ENCODE peak calls at places on chromosomes 11 and 22, in six cellular contexts. X, V, Y, R, J and P are unnamed samples.

GRCh38 chr22:19844423-19845368 is 10.0 kb downstream of the GNB1L start:
- DNase-seq in X (no peak), V (no peak), Y (peak; percentile 80), R (no peak), J (no peak), P (no peak)

GRCh38 chr22:33539902-33540751 is 380.1 kb downstream of the LARGE1 start:
- DNase-seq in X (no peak), V (peak; percentile 100), Y (no peak), R (no peak), J (no peak), P (peak; percentile 98)

GRCh38 chr22:27152883-27153282 is 495.5 kb downstream of the MIAT start:
- DNase-seq in X (no peak), V (no peak), Y (no peak), R (no peak), J (no peak), P (no peak)

GRCh38 chr22:31995807-31996206 is 47.3 kb upstream of the SLC5A1 start:
- DNase-seq in X (no peak), V (no peak), Y (no peak), R (no peak), J (no peak), P (no peak)

GRCh38 chr11:134452026-134452848 is 40.2 kb upstream of the B3GAT1 start:
- DNase-seq in X (no peak), V (no peak), Y (no peak), R (no peak), J (no peak), P (no peak)

GRCh38 chr11:47652070-47652469 is 9.7 kb upstream of the MTCH2 start:
- DNase-seq in X (no peak), V (no peak), Y (no peak), R (no peak), J (no peak), P (no peak)

GRCh38 chr11:65639623-65640482 is 2.0 kb downstream of the SIPA1 start:
- DNase-seq in X (no peak), V (no peak), Y (no peak), R (no peak), J (peak; percentile 91), P (no peak)

GRCh38 chr11:12192796-12193514 is 82.6 kb downstream of the MICAL2 start:
- DNase-seq in X (peak; percentile 87), V (no peak), Y (no peak), R (no peak), J (no peak), P (no peak)

GRCh38 chr11:4697583-4697982 is at the start of gene OR51E2:
- DNase-seq in X (peak; percentile 7), V (no peak), Y (no peak), R (peak; percentile 9), J (no peak), P (no peak)

GRCh38 chr22:29625090-29625825 is 21.8 kb downstream of the NF2 start:
- DNase-seq in X (peak; percentile 68), V (peak; percentile 62), Y (peak; percentile 49), R (no peak), J (no peak), P (peak; percentile 38)

GRCh38 chr22:45101828-45102227 is 61.9 kb upstream of the NUP50 start:
- DNase-seq in X (peak; percentile 57), V (peak; percentile 67), Y (peak; percentile 69), R (no peak), J (no peak), P (peak; percentile 74)

GRCh38 chr11:8826145-8826786 is 84.7 kb upstream of the AKIP1 start:
- DNase-seq in X (peak; percentile 45), V (peak; percentile 25), Y (no peak), R (no peak), J (no peak), P (no peak)

GRCh38 chr11:200224-201003 is 6.8 kb downstream of the BET1L start:
- DNase-seq in X (no peak), V (no peak), Y (no peak), R (no peak), J (no peak), P (no peak)

GRCh38 chr22:46110215-46110614 is 40.1 kb upstream of the PPARA start:
- DNase-seq in X (peak; percentile 52), V (no peak), Y (no peak), R (no peak), J (no peak), P (no peak)

GRCh38 chr11:111954154-111954553 is 17.0 kb downstream of the DIXDC1 start:
- DNase-seq in X (no peak), V (no peak), Y (no peak), R (no peak), J (no peak), P (no peak)

GRCh38 chr11:26621147-26621546 is 49.1 kb upstream of the MUC15 start:
- DNase-seq in X (no peak), V (no peak), Y (no peak), R (no peak), J (no peak), P (peak; percentile 81)

GRCh38 chr11:32874144-32874543 is 18.5 kb upstream of the QSER1 start:
- DNase-seq in X (no peak), V (peak; percentile 37), Y (no peak), R (no peak), J (no peak), P (no peak)

GRCh38 chr22:25169278-25170031 is 30.2 kb upstream of the CRYBB3 start:
- DNase-seq in X (no peak), V (peak; percentile 82), Y (no peak), R (no peak), J (no peak), P (no peak)

GRCh38 chr11:57239348-57239747 is 2.3 kb upstream of the APLNR start:
- DNase-seq in X (peak; percentile 62), V (no peak), Y (no peak), R (no peak), J (no peak), P (no peak)

GRCh38 chr11:77617892-77618291 is 19.7 kb downstream of the CLNS1A start:
- DNase-seq in X (no peak), V (no peak), Y (no peak), R (no peak), J (no peak), P (no peak)

GRCh38 chr11:77619576-77620198 is 17.9 kb downstream of the CLNS1A start:
- DNase-seq in X (peak; percentile 64), V (peak; percentile 50), Y (no peak), R (no peak), J (peak; percentile 28), P (peak; percentile 61)
- TF ChIP-seq CHD2 in X (no peak), V (no peak), Y (no peak), R (no peak), J (no peak), P (no peak)

DNA sequence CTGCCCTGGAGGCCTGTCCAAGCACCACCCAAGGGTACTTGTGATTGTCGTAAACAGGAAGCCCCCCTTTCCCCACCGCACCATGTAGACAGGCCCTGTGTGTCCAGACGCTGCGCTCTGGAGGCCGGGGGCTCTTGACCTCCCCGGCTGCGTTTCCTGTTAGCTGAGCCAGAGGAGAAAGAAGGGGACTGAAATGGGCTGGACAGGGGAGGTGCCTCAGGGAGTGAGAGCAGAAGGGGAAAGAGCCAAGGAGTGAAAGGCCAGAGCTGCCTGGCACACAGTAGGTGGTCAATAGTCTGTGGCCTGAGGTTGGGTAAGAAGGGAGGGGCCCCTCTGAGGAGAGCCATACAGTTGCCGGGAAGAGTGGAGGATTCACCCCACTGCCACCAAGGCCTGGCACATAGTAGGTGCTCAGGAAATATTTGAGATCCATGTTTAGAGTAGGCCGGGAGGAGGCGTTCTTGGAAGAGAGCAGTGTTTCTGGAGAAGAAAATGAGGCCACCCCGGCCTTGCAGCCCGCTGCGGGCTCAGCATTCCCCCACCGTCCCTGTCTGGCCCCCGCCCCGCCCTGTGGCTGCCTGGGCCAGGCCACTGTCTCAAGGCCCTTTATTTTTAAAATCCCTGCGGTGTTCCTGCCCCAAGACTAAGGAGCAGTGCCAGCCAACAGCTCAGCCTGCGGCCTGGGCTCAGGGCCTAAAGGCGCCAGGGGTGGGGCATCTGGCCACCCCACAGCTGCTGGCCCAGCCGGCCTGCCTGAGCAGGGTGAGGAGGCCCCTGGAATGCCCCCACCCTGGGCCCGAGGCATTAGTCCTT is 13.6 kb upstream of the CDC42EP1 start:
- DNase-seq in X (no peak), V (peak; percentile 67), Y (no peak), R (no peak), J (no peak), P (no peak)
- TF ChIP-seq USF2 in X (no peak), V (no peak), Y (no peak), R (no peak), J (no peak), P (no peak)

DNA sequence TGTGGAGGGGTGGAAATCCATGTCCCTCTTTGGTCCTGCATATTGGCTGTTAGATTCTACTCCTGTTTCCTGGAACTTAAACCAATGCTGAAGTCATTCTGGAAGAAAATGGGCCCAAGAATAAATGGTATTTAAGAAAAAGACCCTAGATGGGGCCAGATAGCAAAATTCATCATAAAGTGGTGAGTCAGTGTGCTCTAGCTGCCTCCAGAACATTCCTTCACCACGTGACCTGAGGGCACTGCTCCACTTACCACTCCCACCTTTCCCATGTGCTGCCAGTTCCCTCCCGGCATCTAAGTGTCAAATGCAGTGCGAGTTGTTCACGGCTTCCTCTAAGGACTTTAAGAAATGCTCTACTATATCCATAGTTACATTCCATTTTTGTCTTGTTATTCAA is 30.9 kb upstream of the NAP1L4 start:
- DNase-seq in X (no peak), V (no peak), Y (no peak), R (no peak), J (no peak), P (no peak)
- TF ChIP-seq CHD2 in X (no peak), V (no peak), Y (no peak), R (no peak), J (no peak), P (no peak)

GRCh38 chr22:21712751-21713427 is 22.7 kb downstream of the YPEL1 start:
- DNase-seq in X (peak; percentile 99), V (peak; percentile 77), Y (peak; percentile 88), R (no peak), J (no peak), P (peak; percentile 70)

GRCh38 chr22:21710156-21710555 is 25.4 kb downstream of the YPEL1 start:
- DNase-seq in X (no peak), V (no peak), Y (no peak), R (no peak), J (no peak), P (no peak)

GRCh38 chr22:21709688-21710087 is 25.9 kb downstream of the YPEL1 start:
- DNase-seq in X (no peak), V (no peak), Y (no peak), R (no peak), J (no peak), P (no peak)

GRCh38 chr22:21713428-21714058 is 22.1 kb downstream of the YPEL1 start:
- DNase-seq in X (no peak), V (no peak), Y (no peak), R (no peak), J (peak; percentile 25), P (no peak)

GRCh38 chr22:21711851-21712250 is 23.7 kb downstream of the YPEL1 start:
- DNase-seq in X (no peak), V (no peak), Y (no peak), R (no peak), J (no peak), P (no peak)
- TF ChIP-seq USF2 in X (no peak), V (no peak), Y (no peak), R (no peak), J (no peak), P (no peak)

GRCh38 chr11:82682003-82682751 is 51.5 kb downstream of the FAM181B start:
- DNase-seq in X (peak; percentile 78), V (peak; percentile 67), Y (peak; percentile 36), R (no peak), J (peak; percentile 9), P (peak; percentile 18)
- TF ChIP-seq CHD2 in X (no peak), V (no peak), Y (no peak), R (no peak), J (no peak), P (no peak)